ENCODE peak calls at places on chromosomes 13 and 19, in four cellular contexts. V, M, R and A are unnamed samples.

GRCh38 chr13:70894258-70894657 is 786.0 kb upstream of the KLHL1 start:
- DNase-seq in V (no peak), M (no peak), R (no peak), A (no peak)

GRCh38 chr13:106919638-106920037 is 351.7 kb upstream of the ARGLU1 start:
- DNase-seq in V (no peak), M (no peak), R (no peak), A (no peak)

GRCh38 chr19:10093295-10094186 is 7.4 kb downstream of the SHFL start:
- DNase-seq in V (no peak), M (no peak), R (peak; percentile 16), A (no peak)

GRCh38 chr13:112056739-112057433 is 10.1 kb upstream of the SOX1 start:
- DNase-seq in V (no peak), M (no peak), R (no peak), A (no peak)

GRCh38 chr13:47252627-47253026 is 355.8 kb upstream of the HTR2A start:
- DNase-seq in V (no peak), M (no peak), R (no peak), A (peak; percentile 10)

GRCh38 chr19:8304841-8305621 is 3.1 kb downstream of the CD320 start:
- DNase-seq in V (no peak), M (peak; percentile 64), R (peak; percentile 33), A (no peak)

GRCh38 chr13:99307648-99308339 is 595 bp upstream of the GPR183 start:
- DNase-seq in V (peak; percentile 72), M (no peak), R (peak; percentile 91), A (peak; percentile 83)

GRCh38 chr13:80447747-80448146 is 106.8 kb upstream of the SPRY2 start:
- DNase-seq in V (no peak), M (no peak), R (no peak), A (no peak)

GRCh38 chr19:45939792-45940514 is 25.4 kb upstream of the NANOS2 start:
- DNase-seq in V (no peak), M (no peak), R (no peak), A (no peak)

GRCh38 chr19:49119411-49120324 is at the start of gene PPFIA3:
- DNase-seq in V (peak; percentile 90), M (no peak), R (peak; percentile 67), A (peak; percentile 54)

GRCh38 chr13:51849145-51850101 is 4.4 kb upstream of the TMEM272 start:
- DNase-seq in V (peak; percentile 6), M (no peak), R (peak; percentile 50), A (peak; percentile 30)

GRCh38 chr13:26721251-26721939 is 39.2 kb downstream of the GPR12 start:
- DNase-seq in V (no peak), M (no peak), R (peak; percentile 8), A (no peak)

GRCh38 chr13:51636349-51636890 is 52.2 kb downstream of the WDFY2 start:
- DNase-seq in V (no peak), M (no peak), R (no peak), A (no peak)

GRCh38 chr13:98508280-98509074 is 68.4 kb downstream of the STK24 start:
- DNase-seq in V (peak; percentile 66), M (no peak), R (peak; percentile 86), A (peak; percentile 79)